ENCODE peak calls at places on chromosomes 11 and 22, in eight cellular contexts. U is IMR-90, X is heart right ventricle, Z is ovary, T is dorsolateral prefrontal cortex, P is thoracic aorta, V is psoas muscle, C is small intestine. K is an unnamed sample.
A peak's percentile ranks its signal among the peaks of the same experiment; 100 is the strongest.

GRCh38 chr11:16001899-16002426 is 354.4 kb downstream of the SOX6 start:
- DNase-seq in U (peak; percentile 95), X (no peak), Z (no peak), T (no peak), P (no peak), V (no peak), C (peak; percentile 82), K (peak; percentile 37)

GRCh38 chr11:120501440-120501839 is 10.1 kb upstream of the GRIK4 start:
- DNase-seq in U (no peak), X (no peak), Z (no peak), T (no peak), P (no peak), V (no peak), C (no peak), K (no peak)

GRCh38 chr11:74694536-74694935 is 36.7 kb downstream of the CHRDL2 start:
- DNase-seq in U (no peak), X (no peak), Z (no peak), T (no peak), P (no peak), V (no peak), C (no peak), K (no peak)

GRCh38 chr11:69444381-69445130 is 36.9 kb upstream of the LINC01488 start:
- DNase-seq in U (peak; percentile 93), X (peak; percentile 56), Z (no peak), T (no peak), P (peak; percentile 10), V (peak; percentile 81), C (no peak), K (peak; percentile 87)

GRCh38 chr11:1217151-1217550 is 5.7 kb upstream of the MUC5B start:
- DNase-seq in U (no peak), X (no peak), Z (no peak), T (no peak), P (no peak), V (peak; percentile 12), C (no peak), K (no peak)

GRCh38 chr11:35946766-35947165 is 2.9 kb downstream of the LDLRAD3 start:
- DNase-seq in U (no peak), X (no peak), Z (no peak), T (no peak), P (no peak), V (no peak), C (no peak), K (no peak)

GRCh38 chr11:68796779-68797178 is 44.9 kb downstream of the CPT1A start:
- DNase-seq in U (no peak), X (peak; percentile 64), Z (no peak), T (no peak), P (no peak), V (no peak), C (no peak), K (no peak)

GRCh38 chr11:79092791-79093313 is 348.0 kb downstream of the TENM4 start:
- DNase-seq in U (peak; percentile 100), X (no peak), Z (no peak), T (no peak), P (no peak), V (no peak), C (no peak), K (peak; percentile 76)

GRCh38 chr22:42992092-42992491 is 22.9 kb downstream of the PACSIN2 start:
- DNase-seq in U (no peak), X (no peak), Z (no peak), T (no peak), P (no peak), V (no peak), C (no peak), K (no peak)

GRCh38 chr11:72735495-72736027 is 16.6 kb downstream of the ARAP1 start:
- DNase-seq in U (peak; percentile 84), X (no peak), Z (no peak), T (no peak), P (no peak), V (peak; percentile 7), C (no peak), K (no peak)

GRCh38 chr11:534592-535518 is 521 bp downstream of the HRAS start:
- DNase-seq in U (no peak), X (no peak), Z (peak; percentile 60), T (no peak), P (no peak), V (peak; percentile 77), C (peak; percentile 33), K (no peak)

GRCh38 chr11:118896921-118897591 is 13.4 kb downstream of the CXCR5 start:
- DNase-seq in U (no peak), X (no peak), Z (peak; percentile 19), T (no peak), P (no peak), V (no peak), C (no peak), K (no peak)

GRCh38 chr11:65613091-65613928 is 711 bp downstream of the MAP3K11 start:
- DNase-seq in U (no peak), X (peak; percentile 43), Z (peak; percentile 76), T (no peak), P (no peak), V (peak; percentile 75), C (no peak), K (no peak)

GRCh38 chr11:3182462-3182852 is 17.3 kb upstream of the OSBPL5 start:
- DNase-seq in U (no peak), X (no peak), Z (no peak), T (no peak), P (no peak), V (peak; percentile 34), C (no peak), K (no peak)

GRCh38 chr22:23715811-23716355 is 25.1 kb downstream of the RGL4 start:
- DNase-seq in U (no peak), X (no peak), Z (peak; percentile 37), T (no peak), P (no peak), V (no peak), C (no peak), K (no peak)
- H3K4me3 ChIP-seq in U (no peak overlapping the region), X (no peak overlapping the region), Z (peak overlapping the region; percentile 79), T (peak overlapping the region; percentile 84), P (peak overlapping the region; percentile 91), V (peak overlapping the region; percentile 98), C (no peak overlapping the region), K (no peak overlapping the region)

GRCh38 chr11:49202287-49202976 is 6.0 kb downstream of the FOLH1 start:
- DNase-seq in U (no peak), X (no peak), Z (no peak), T (no peak), P (no peak), V (no peak), C (peak; percentile 15), K (no peak)

GRCh38 chr11:49208006-49208721 is at the start of gene FOLH1:
- DNase-seq in U (no peak), X (peak; percentile 24), Z (peak; percentile 23), T (peak; percentile 49), P (no peak), V (peak; percentile 54), C (peak; percentile 96), K (peak; percentile 34)
- H3K27ac ChIP-seq in U (no peak within 1 kb of the TSS), X (no peak within 1 kb of the TSS), Z (no peak within 1 kb of the TSS), T (peak within 1 kb of the TSS; percentile 98), P (no peak within 1 kb of the TSS), V (no peak within 1 kb of the TSS), C (peak within 1 kb of the TSS; percentile 89), K (peak within 1 kb of the TSS; percentile 83)

DNA sequence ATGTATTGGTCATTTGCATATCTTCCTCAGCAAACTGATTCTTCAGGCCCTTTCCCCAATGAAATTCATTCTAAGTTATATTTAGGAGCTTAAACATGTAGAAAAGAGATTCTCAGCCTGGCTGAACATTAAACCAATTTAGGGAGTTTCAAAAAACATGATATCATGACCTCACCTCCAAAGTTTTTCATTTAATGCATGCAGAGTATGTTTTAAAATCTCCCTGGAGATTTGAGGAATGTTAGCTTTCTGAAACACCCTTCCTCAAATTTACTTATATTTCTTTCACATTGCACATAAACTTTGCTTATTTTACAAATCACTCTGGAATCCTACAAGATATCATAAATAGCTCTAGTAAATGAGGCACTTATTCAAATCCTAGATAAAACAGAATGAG is 162.0 kb downstream of the C11orf87 start:
- DNase-seq in U (no peak), X (no peak), Z (no peak), T (no peak), P (no peak), V (no peak), C (no peak), K (no peak)
- H3K4me3 ChIP-seq in U (no peak overlapping the region), X (no peak overlapping the region), Z (no peak overlapping the region), T (no peak overlapping the region), P (no peak overlapping the region), V (no peak overlapping the region), C (no peak overlapping the region), K (no peak overlapping the region)

GRCh38 chr11:103091810-103092524 is at the start of gene DCUN1D5:
- DNase-seq in U (peak; percentile 94), X (peak; percentile 97), Z (peak; percentile 96), T (peak; percentile 97), P (peak; percentile 72), V (peak; percentile 98), C (peak; percentile 96), K (peak; percentile 98)

GRCh38 chr11:103085758-103086365 is 6.1 kb downstream of the DCUN1D5 start:
- DNase-seq in U (peak; percentile 1), X (no peak), Z (no peak), T (no peak), P (no peak), V (no peak), C (no peak), K (no peak)

GRCh38 chr11:103091024-103091423 is 936 bp downstream of the DCUN1D5 start:
- DNase-seq in U (peak; percentile 4), X (no peak), Z (no peak), T (no peak), P (no peak), V (no peak), C (peak; percentile 21), K (no peak)

GRCh38 chr11:103091441-103091809 is 535 bp downstream of the DCUN1D5 start:
- DNase-seq in U (peak; percentile 41), X (peak; percentile 33), Z (peak; percentile 35), T (peak; percentile 45), P (no peak), V (peak; percentile 61), C (peak; percentile 46), K (peak; percentile 38)

DNA sequence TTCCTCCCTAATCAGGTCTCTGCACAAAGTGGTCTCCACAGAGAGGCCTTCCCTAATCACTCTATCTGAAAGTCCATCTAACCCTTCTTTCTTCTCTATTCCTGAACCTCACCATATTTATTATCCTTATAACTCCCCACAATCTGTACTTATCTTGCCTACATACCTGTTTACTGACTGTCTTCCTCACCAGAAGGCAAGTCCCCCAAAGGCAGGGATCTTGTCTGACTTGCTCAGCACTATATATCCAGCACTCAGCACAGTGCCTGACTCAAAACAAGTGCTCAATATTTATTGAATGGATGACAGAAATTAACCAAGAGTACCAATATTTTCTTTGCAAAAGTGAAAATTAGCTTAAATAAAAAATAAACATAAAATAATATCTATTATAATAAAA is 5.5 kb downstream of the DCUN1D5 start:
- DNase-seq in U (peak; percentile 36), X (no peak), Z (no peak), T (no peak), P (no peak), V (no peak), C (no peak), K (no peak)
- H3K27ac ChIP-seq in U (no peak overlapping the region), X (no peak overlapping the region), Z (no peak overlapping the region), T (no peak overlapping the region), P (peak overlapping the region; percentile 58), V (no peak overlapping the region), C (no peak overlapping the region), K (no peak overlapping the region)

DNA sequence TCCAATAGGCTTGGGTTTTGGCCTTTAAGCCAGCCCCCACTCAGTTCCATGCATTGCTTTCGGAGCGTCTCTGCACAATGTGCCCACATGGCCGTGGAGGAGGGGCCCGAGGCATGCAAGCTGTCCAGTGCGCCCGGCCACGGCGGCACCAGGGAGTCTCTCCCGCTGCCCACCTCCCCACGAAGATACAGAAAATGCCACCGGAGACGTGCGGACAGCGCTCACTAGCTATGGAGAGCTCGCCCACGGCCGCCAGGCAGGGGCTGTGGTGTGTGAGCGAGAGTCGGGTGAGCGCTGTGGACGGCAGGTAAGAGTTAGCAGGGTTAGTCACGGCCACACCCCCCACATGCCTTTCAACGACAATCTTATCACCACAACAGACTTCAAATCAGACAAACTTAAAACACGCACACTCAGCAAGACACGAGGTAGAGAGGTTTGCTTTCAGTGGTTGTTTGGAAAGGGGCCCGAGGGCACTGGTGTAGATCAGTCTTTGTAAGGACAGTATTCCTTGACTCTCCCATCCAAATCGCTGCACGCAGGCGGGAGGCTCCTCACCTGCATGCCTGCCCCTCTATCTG is 18.7 kb upstream of the BID start:
- DNase-seq in U (no peak), X (no peak), Z (no peak), T (no peak), P (no peak), V (no peak), C (no peak), K (no peak)
- H3K4me3 ChIP-seq in U (no peak overlapping the region), X (no peak overlapping the region), Z (no peak overlapping the region), T (no peak overlapping the region), P (no peak overlapping the region), V (no peak overlapping the region), C (no peak overlapping the region), K (no peak overlapping the region)

K was measured in lung.